ENCODE peak calls at places on chromosomes 6 and 20, in five cellular contexts. H is esophagus squamous epithelium, E is bronchial epithelial cell, W is GM23338, R is lower leg skin. S is an unnamed sample.

GRCh38 chr20:10328897-10329255 is 105.1 kb downstream of the MKKS start:
- DNase-seq in H (no peak), E (no peak), W (no peak), R (no peak), S (no peak)

GRCh38 chr6:34196116-34196832 is 40.4 kb upstream of the HMGA1 start:
- DNase-seq in H (peak), E (peak), W (peak), R (peak), S (peak)

GRCh38 chr6:12504325-12504966 is 212.1 kb upstream of the PHACTR1 start:
- DNase-seq in H (no peak), E (peak), W (peak), R (no peak), S (no peak)

GRCh38 chr6:36929607-36930006 is 24.9 kb upstream of the PI16 start:
- DNase-seq in H (no peak), E (peak), W (no peak), R (no peak), S (no peak)

GRCh38 chr6:2166717-2167116 is 78.7 kb downstream of the GMDS start:
- DNase-seq in H (no peak), E (peak), W (no peak), R (no peak), S (no peak)

GRCh38 chr6:12844284-12845223 is 128.0 kb downstream of the PHACTR1 start:
- DNase-seq in H (no peak), E (peak), W (peak), R (no peak), S (no peak)

GRCh38 chr20:9031951-9032350 is 36.9 kb upstream of the PLCB4 start:
- DNase-seq in H (no peak), E (no peak), W (no peak), R (no peak), S (peak)

GRCh38 chr6:50837589-50838445 is 19.1 kb downstream of the TFAP2B start:
- DNase-seq in H (no peak), E (no peak), W (no peak), R (no peak), S (no peak)

GRCh38 chr20:49591217-49591865 is 23.4 kb upstream of the PTGIS start:
- DNase-seq in H (no peak), E (no peak), W (no peak), R (no peak), S (no peak)

GRCh38 chr6:38154731-38155130 is 335.2 kb downstream of the ZFAND3 start:
- DNase-seq in H (no peak), E (no peak), W (no peak), R (no peak), S (no peak)

GRCh38 chr20:11438412-11438811 is 479.3 kb upstream of the BTBD3 start:
- DNase-seq in H (no peak), E (no peak), W (peak), R (no peak), S (no peak)

GRCh38 chr6:150685860-150686259 is 86.2 kb downstream of the PLEKHG1 start:
- DNase-seq in H (no peak), E (peak), W (peak), R (no peak), S (no peak)

GRCh38 chr20:62907377-62908317 is 18.7 kb downstream of the DIDO1 start:
- DNase-seq in H (no peak), E (no peak), W (peak), R (no peak), S (no peak)

GRCh38 chr20:35055445-35056276 is 36.9 kb downstream of the TRPC4AP start:
- DNase-seq in H (no peak), E (no peak), W (no peak), R (no peak), S (peak)

GRCh38 chr6:136676075-136676474 is 116.2 kb downstream of the MAP3K5 start:
- DNase-seq in H (no peak), E (peak), W (no peak), R (no peak), S (no peak)

GRCh38 chr20:58839991-58840747 is 10.5 kb downstream of the GNAS-AS1 start:
- DNase-seq in H (no peak), E (no peak), W (peak), R (no peak), S (no peak)

GRCh38 chr20:58837717-58838116 is 13.0 kb downstream of the GNAS-AS1 start:
- DNase-seq in H (no peak), E (no peak), W (no peak), R (no peak), S (no peak)

GRCh38 chr20:58840816-58841538 is 9.7 kb downstream of the GNAS-AS1 start:
- DNase-seq in H (no peak), E (no peak), W (peak), R (no peak), S (no peak)

GRCh38 chr20:58838174-58838573 is 12.5 kb downstream of the GNAS-AS1 start:
- DNase-seq in H (no peak), E (no peak), W (no peak), R (no peak), S (no peak)

GRCh38 chr20:58839474-58839874 is 11.2 kb downstream of the GNAS-AS1 start:
- DNase-seq in H (no peak), E (no peak), W (peak), R (no peak), S (no peak)
- H3K4me3 ChIP-seq in H (no peak), E (no peak), W (peak), R (no peak), S (no peak)

GRCh38 chr6:26352315-26352714 is 12.7 kb upstream of the BTN3A2 start:
- DNase-seq in H (no peak), E (no peak), W (no peak), R (no peak), S (no peak)

GRCh38 chr6:26350858-26351543 is 14.0 kb upstream of the BTN3A2 start:
- DNase-seq in H (no peak), E (no peak), W (no peak), R (no peak), S (no peak)

GRCh38 chr6:26351544-26351953 is 13.4 kb upstream of the BTN3A2 start:
- DNase-seq in H (no peak), E (peak), W (no peak), R (no peak), S (peak)

GRCh38 chr6:26347699-26348098 is 17.3 kb upstream of the BTN3A2 start:
- DNase-seq in H (no peak), E (peak), W (no peak), R (no peak), S (no peak)

GRCh38 chr6:26349964-26350857 is 14.8 kb upstream of the BTN3A2 start:
- DNase-seq in H (no peak), E (no peak), W (no peak), R (no peak), S (no peak)
- TF ChIP-seq CTCF in H (no peak), E (no peak), W (no peak), R (no peak), S (no peak)

GRCh38 chr6:148989585-148989984 is 242.8 kb downstream of the UST start:
- DNase-seq in H (no peak), E (no peak), W (no peak), R (no peak), S (no peak)
- H3K4me3 ChIP-seq in H (no peak), E (no peak), W (no peak), R (no peak), S (no peak)

DNA sequence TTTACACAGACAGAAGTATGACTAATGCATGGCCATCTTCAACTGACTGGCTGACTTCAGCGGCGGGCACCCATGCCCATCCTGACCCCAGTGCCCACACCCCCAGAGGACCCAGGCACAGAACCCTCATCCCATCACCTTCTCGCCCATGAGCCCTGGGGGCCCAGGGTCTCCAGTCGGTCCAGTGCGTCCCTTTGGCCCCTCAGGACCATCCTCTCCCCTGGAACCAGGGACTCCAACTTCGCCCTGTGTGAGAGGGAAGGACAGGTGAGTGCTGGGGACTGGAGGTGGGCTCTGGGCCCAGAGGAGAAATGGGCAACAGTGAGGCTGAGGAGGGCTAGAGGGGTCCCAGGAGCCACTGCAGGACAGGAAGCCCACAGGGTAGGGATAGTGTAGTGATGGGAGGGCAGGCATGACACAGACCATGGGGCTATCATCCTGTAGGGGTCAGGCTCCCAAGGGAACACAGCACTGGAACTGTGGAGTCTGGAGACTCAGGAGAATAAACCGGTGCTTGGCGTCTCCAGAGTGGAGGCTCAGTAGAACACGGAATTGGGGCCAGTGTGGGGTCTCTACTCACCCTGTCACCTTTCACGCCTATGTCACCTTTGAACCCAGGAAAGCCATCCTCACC is 16.7 kb downstream of the COL11A2 start:
- DNase-seq in H (no peak), E (no peak), W (no peak), R (no peak), S (no peak)
- TF ChIP-seq CTCF in H (no peak), E (peak), W (peak), R (no peak), S (peak)